ENCODE peak calls at places on chromosomes 4 and X, in five cellular contexts. S is GM12878, D is A549, U is H1, M is K562. Y is an unnamed sample.

GRCh38 chr4:109611045-109611616 is 51.1 kb downstream of the MCUB start:
- DNase-seq in S (no peak), D (no peak), U (no peak), M (no peak), Y (no peak)

GRCh38 chr4:11489449-11490083 is 60.9 kb upstream of the HS3ST1 start:
- DNase-seq in S (no peak), D (no peak), U (no peak), M (no peak), Y (no peak)

GRCh38 chr4:156194896-156195295 is 241.2 kb upstream of the CTSO start:
- DNase-seq in S (no peak), D (no peak), U (no peak), M (no peak), Y (no peak)

GRCh38 chr4:2812985-2813384 is 20.1 kb downstream of the SH3BP2 start:
- DNase-seq in S (no peak), D (no peak), U (no peak), M (no peak), Y (no peak)

GRCh38 chrX:105331244-105331643 is 110.8 kb upstream of the TEX13A start:
- DNase-seq in S (no peak), D (no peak), U (no peak), M (no peak), Y (no peak)

GRCh38 chrX:149877636-149878035 is 3.3 kb upstream of the MAGEA8 start:
- DNase-seq in S (no peak), D (peak; percentile 6), U (no peak), M (no peak), Y (no peak)

GRCh38 chr4:63505714-63506460 is 903.4 kb downstream of the TECRL start:
- DNase-seq in S (no peak), D (no peak), U (peak; percentile 38), M (no peak), Y (no peak)

GRCh38 chr4:38055566-38055965 is 95.4 kb downstream of the PTTG2 start:
- DNase-seq in S (no peak), D (no peak), U (no peak), M (no peak), Y (peak; percentile 37)

GRCh38 chr4:140641105-140641555 is 72.4 kb upstream of the UCP1 start:
- DNase-seq in S (no peak), D (no peak), U (no peak), M (no peak), Y (no peak)

GRCh38 chr4:114780205-114780604 is 181.6 kb downstream of the UGT8 start:
- DNase-seq in S (no peak), D (peak; percentile 16), U (no peak), M (no peak), Y (peak; percentile 1)

GRCh38 chrX:107826286-107827136 is 845 bp downstream of the MID2 start:
- DNase-seq in S (no peak), D (peak; percentile 56), U (no peak), M (no peak), Y (peak; percentile 63)

GRCh38 chr4:66572949-66573348 is 902.7 kb upstream of the EPHA5 start:
- DNase-seq in S (no peak), D (peak; percentile 72), U (no peak), M (no peak), Y (no peak)

GRCh38 chrX:7170903-7171302 is 22.9 kb upstream of the PUDP start:
- DNase-seq in S (no peak), D (peak; percentile 36), U (peak; percentile 53), M (peak; percentile 53), Y (peak; percentile 28)

GRCh38 chr4:145176641-145177432 is 3.6 kb downstream of the OTUD4 start:
- DNase-seq in S (no peak), D (no peak), U (no peak), M (no peak), Y (no peak)

GRCh38 chr4:73776363-73776762 is 36.0 kb downstream of the CXCL8 start:
- DNase-seq in S (no peak), D (peak; percentile 18), U (no peak), M (no peak), Y (no peak)

GRCh38 chrX:46967547-46967946 is 55.3 kb downstream of the JADE3 start:
- DNase-seq in S (peak; percentile 56), D (no peak), U (no peak), M (no peak), Y (no peak)

GRCh38 chr4:182185491-182185890 is 57.7 kb upstream of the TENM3 start:
- DNase-seq in S (no peak), D (no peak), U (no peak), M (no peak), Y (no peak)

GRCh38 chrX:40504801-40505605 is 75.8 kb upstream of the ATP6AP2 start:
- DNase-seq in S (peak; percentile 3), D (no peak), U (no peak), M (no peak), Y (no peak)

GRCh38 chrX:36867143-36867542 is 141.0 kb upstream of the FAM47C start:
- DNase-seq in S (no peak), D (peak; percentile 19), U (no peak), M (peak; percentile 10), Y (peak; percentile 5)

GRCh38 chr4:52713456-52713937 is 37.7 kb downstream of the ERVMER34-1 start:
- DNase-seq in S (no peak), D (no peak), U (no peak), M (no peak), Y (no peak)

GRCh38 chr4:150232029-150232428 is 153.8 kb downstream of the DCLK2 start:
- DNase-seq in S (no peak), D (peak; percentile 10), U (no peak), M (no peak), Y (no peak)

GRCh38 chrX:39613508-39613921 is 484.2 kb downstream of the BCOR start:
- DNase-seq in S (no peak), D (no peak), U (peak; percentile 49), M (no peak), Y (peak; percentile 67)

GRCh38 chr4:145735777-145736176 is 55.8 kb downstream of the C4orf51 start:
- DNase-seq in S (no peak), D (no peak), U (no peak), M (no peak), Y (no peak)

GRCh38 chrX:18210470-18210869 is 10.2 kb downstream of the BEND2 start:
- DNase-seq in S (no peak), D (peak; percentile 34), U (no peak), M (no peak), Y (no peak)

GRCh38 chr4:72295966-72296557 is 264.3 kb downstream of the NPFFR2 start:
- DNase-seq in S (no peak), D (peak; percentile 31), U (no peak), M (peak; percentile 46), Y (peak; percentile 48)

GRCh38 chr4:26065833-26066232 is 151.8 kb downstream of the SMIM20 start:
- DNase-seq in S (no peak), D (no peak), U (no peak), M (no peak), Y (no peak)

GRCh38 chr4:25069014-25069413 is 38.3 kb upstream of the LGI2 start:
- DNase-seq in S (no peak), D (peak; percentile 19), U (no peak), M (no peak), Y (no peak)

GRCh38 chrX:115650916-115651315 is 89.9 kb downstream of the PLS3 start:
- DNase-seq in S (peak; percentile 17), D (peak; percentile 51), U (peak; percentile 50), M (peak; percentile 10), Y (peak; percentile 52)

GRCh38 chr4:153522800-153523089 is 56.6 kb downstream of the TMEM131L start:
- DNase-seq in S (peak; percentile 71), D (no peak), U (no peak), M (no peak), Y (no peak)

GRCh38 chr4:142696334-142697122 is 149.6 kb downstream of the INPP4B start:
- DNase-seq in S (no peak), D (no peak), U (no peak), M (no peak), Y (no peak)

GRCh38 chr4:78656968-78657445 is 105.4 kb downstream of the ANXA3 start:
- DNase-seq in S (no peak), D (no peak), U (no peak), M (no peak), Y (no peak)

GRCh38 chr4:183610613-183611012 is 48.4 kb downstream of the RWDD4 start:
- DNase-seq in S (no peak), D (no peak), U (no peak), M (no peak), Y (no peak)

GRCh38 chr4:11954093-11954492 is 525.4 kb upstream of the HS3ST1 start:
- DNase-seq in S (no peak), D (peak; percentile 15), U (no peak), M (no peak), Y (no peak)

GRCh38 chr4:123421227-123421941 is 24.8 kb downstream of the SPRY1 start:
- DNase-seq in S (no peak), D (no peak), U (no peak), M (no peak), Y (no peak)

GRCh38 chr4:76199664-76200211 is 13.9 kb downstream of the SCARB2 start:
- DNase-seq in S (peak; percentile 81), D (no peak), U (no peak), M (no peak), Y (no peak)

GRCh38 chr4:101200561-101200960 is 146.8 kb downstream of the PPP3CA start:
- DNase-seq in S (no peak), D (peak; percentile 89), U (no peak), M (no peak), Y (no peak)
- TF ChIP-seq USF2 in S (no peak), D (no peak), U (no peak), M (no peak), Y (no peak)

GRCh38 chrX:19756577-19757131 is 130.7 kb downstream of the SH3KBP1 start:
- DNase-seq in S (no peak), D (no peak), U (no peak), M (no peak), Y (no peak)
- TF ChIP-seq EP300 in S (no peak), D (no peak), U (no peak), M (no peak), Y (no peak)

DNA sequence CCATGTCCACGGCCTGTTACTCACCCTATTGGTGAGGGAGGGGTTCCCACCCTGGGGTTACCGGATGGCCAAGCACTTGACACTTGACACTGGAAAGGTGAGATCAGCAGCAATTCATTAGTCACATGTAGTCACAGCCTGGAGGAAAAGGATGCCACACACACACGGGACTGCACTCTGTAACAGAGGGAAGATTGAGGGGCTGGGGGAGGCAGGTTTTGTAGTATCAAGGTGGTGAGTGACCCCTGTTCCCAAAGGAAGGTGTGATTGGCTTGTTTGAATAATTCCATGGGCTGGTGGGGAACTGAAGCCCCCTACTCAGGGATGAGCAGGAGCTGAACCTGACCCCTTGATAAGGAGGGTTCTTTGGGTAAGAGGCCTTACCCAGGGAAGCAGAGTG is 96.0 kb upstream of the HELT start:
- DNase-seq in S (no peak), D (no peak), U (no peak), M (no peak), Y (no peak)
- TF ChIP-seq USF2 in S (no peak), D (no peak), U (no peak), M (no peak), Y (no peak)

GRCh38 chr4:163915896-163916295 is 421.4 kb downstream of the TMA16 start:
- DNase-seq in S (no peak), D (no peak), U (no peak), M (no peak), Y (no peak)

GRCh38 chr4:163911891-163912290 is 417.4 kb downstream of the TMA16 start:
- DNase-seq in S (no peak), D (no peak), U (no peak), M (no peak), Y (no peak)

DNA sequence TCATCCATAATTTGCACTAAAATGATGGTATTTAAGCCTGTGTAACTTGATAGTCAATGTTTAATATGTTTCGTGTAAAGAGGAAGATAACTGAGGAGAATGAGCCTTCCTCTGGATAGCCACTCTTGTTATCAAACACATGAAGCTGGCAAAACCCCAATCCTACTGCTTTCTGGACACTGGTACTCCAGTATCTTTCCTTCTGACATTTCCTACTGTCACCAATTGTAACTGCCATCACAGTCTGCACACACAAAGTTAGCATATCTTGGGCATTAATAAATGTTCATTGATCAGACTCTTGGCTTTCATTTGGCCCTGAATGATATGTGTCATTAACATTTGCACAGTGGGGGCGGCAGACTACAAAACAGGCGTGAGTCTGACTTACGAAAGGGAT is 419.1 kb downstream of the TMA16 start:
- DNase-seq in S (no peak), D (no peak), U (no peak), M (no peak), Y (no peak)
- TF ChIP-seq EP300 in S (no peak), D (no peak), U (no peak), M (no peak), Y (no peak)

Y was measured in SK-N-SH.